ENCODE peak calls at places on chromosome 21, in five cellular contexts. V, O, W, M and Q are unnamed samples.
A peak's percentile ranks its signal among the peaks of the same experiment; 100 is the strongest.

GRCh38 chr21:25458484-25458883 is 148.8 kb downstream of the MRPL39 start:
- DNase-seq in O (no peak), V (no peak), W (no peak), M (no peak), Q (no peak)

GRCh38 chr21:16419188-16419874 is 689.5 kb downstream of the USP25 start:
- DNase-seq in O (peak; percentile 63), W (peak; percentile 27), M (no peak), V (peak; percentile 98), Q (no peak)

GRCh38 chr21:16678479-16678878 is 834.4 kb upstream of the CXADR start:
- DNase-seq in V (no peak), M (no peak), W (no peak), O (no peak), Q (no peak)

GRCh38 chr21:16241500-16241963 is 511.8 kb downstream of the USP25 start:
- DNase-seq in W (peak; percentile 6), M (no peak), V (no peak), O (no peak), Q (peak; percentile 5)

GRCh38 chr21:24148461-24148860 is 1458.8 kb downstream of the MRPL39 start:
- DNase-seq in V (no peak), W (no peak), M (no peak), O (no peak), Q (no peak)

GRCh38 chr21:31730687-31731111 is 1.2 kb downstream of the SCAF4 start:
- DNase-seq in W (peak; percentile 26), V (peak; percentile 23), O (no peak), M (no peak), Q (peak; percentile 87)

GRCh38 chr21:34936299-34936698 is 112.8 kb downstream of the RUNX1 start:
- DNase-seq in M (no peak), O (no peak), V (no peak), W (no peak), Q (no peak)

GRCh38 chr21:44432841-44433790 is 22.2 kb upstream of the LRRC3 start:
- DNase-seq in V (no peak), M (no peak), O (no peak), W (no peak), Q (peak; percentile 43)

GRCh38 chr21:39484711-39485264 is 33.0 kb downstream of the SH3BGR start:
- DNase-seq in W (no peak), V (peak; percentile 8), M (no peak), O (peak; percentile 26), Q (no peak)

GRCh38 chr21:21715286-21715969 is 717.2 kb downstream of the NCAM2 start:
- DNase-seq in V (peak; percentile 97), W (no peak), O (no peak), M (no peak), Q (no peak)

GRCh38 chr21:20591294-20591693 is 406.9 kb upstream of the NCAM2 start:
- DNase-seq in M (no peak), W (no peak), V (peak; percentile 8), O (no peak), Q (no peak)

GRCh38 chr21:35048183-35048601 is 910 bp downstream of the RUNX1 start:
- DNase-seq in M (peak; percentile 41), V (peak; percentile 30), W (no peak), O (peak; percentile 19), Q (no peak)

GRCh38 chr21:15191342-15191741 is 126.5 kb upstream of the NRIP1 start:
- DNase-seq in O (no peak), V (no peak), M (no peak), W (no peak), Q (no peak)
- H3K4me3 ChIP-seq in O (no peak overlapping the region), V (no peak overlapping the region), M (no peak overlapping the region), W (no peak overlapping the region), Q (no peak overlapping the region)

GRCh38 chr21:45897191-45898027 is 84.2 kb upstream of the COL6A1 start:
- DNase-seq in M (no peak), O (no peak), W (no peak), V (no peak), Q (no peak)
- H3K27me3 ChIP-seq in M (no peaks in the 10 kb centered on the region), O (no peaks in the 10 kb centered on the region), W (no peaks in the 10 kb centered on the region), V (no peaks in the 10 kb centered on the region), Q (no peaks in the 10 kb centered on the region)

GRCh38 chr21:41908829-41909228 is 29.7 kb upstream of the PRDM15 start:
- DNase-seq in O (no peak), M (no peak), W (no peak), V (no peak), Q (no peak)
- H3K36me3 ChIP-seq in O (no peaks in the 10 kb centered on the region), M (no peaks in the 10 kb centered on the region), W (no peaks in the 10 kb centered on the region), V (peaks cover 18% of the 10 kb centered on the region), Q (no peaks in the 10 kb centered on the region)

GRCh38 chr21:45536301-45537081 is 5.7 kb downstream of the SLC19A1 start:
- DNase-seq in V (no peak), M (no peak), O (no peak), W (no peak), Q (no peak)

GRCh38 chr21:45535341-45536081 is 6.7 kb downstream of the SLC19A1 start:
- DNase-seq in O (no peak), W (no peak), M (no peak), V (no peak), Q (no peak)

GRCh38 chr21:45532826-45533730 is 9.2 kb downstream of the SLC19A1 start:
- DNase-seq in M (no peak), V (no peak), O (no peak), W (no peak), Q (no peak)

GRCh38 chr21:45533731-45534571 is 8.3 kb downstream of the SLC19A1 start:
- DNase-seq in O (no peak), M (no peak), W (no peak), V (no peak), Q (no peak)

GRCh38 chr21:45534591-45535331 is 7.5 kb downstream of the SLC19A1 start:
- DNase-seq in O (peak; percentile 66), V (no peak), M (no peak), W (peak; percentile 90), Q (no peak)
- H3K4me3 ChIP-seq in O (no peak overlapping the region), V (no peak overlapping the region), M (no peak overlapping the region), W (no peak overlapping the region), Q (no peak overlapping the region)

GRCh38 chr21:38167345-38167744 is 89.4 kb upstream of the KCNJ15 start:
- DNase-seq in V (no peak), W (no peak), M (no peak), O (no peak), Q (no peak)

GRCh38 chr21:38170705-38171682 is 85.8 kb upstream of the KCNJ15 start:
- DNase-seq in O (no peak), W (no peak), V (peak; percentile 34), M (no peak), Q (no peak)

GRCh38 chr21:38166214-38166547 is 90.6 kb upstream of the KCNJ15 start:
- DNase-seq in M (no peak), O (no peak), W (peak; percentile 23), V (no peak), Q (no peak)

GRCh38 chr21:38170283-38170682 is 86.5 kb upstream of the KCNJ15 start:
- DNase-seq in O (peak; percentile 26), W (no peak), M (no peak), V (no peak), Q (peak; percentile 41)

GRCh38 chr21:38165466-38166213 is 91.2 kb upstream of the KCNJ15 start:
- DNase-seq in M (no peak), V (peak; percentile 85), W (no peak), O (peak; percentile 14), Q (no peak)
- H3K27me3 ChIP-seq in M (no peaks in the 10 kb centered on the region), V (no peaks in the 10 kb centered on the region), W (no peaks in the 10 kb centered on the region), O (no peaks in the 10 kb centered on the region), Q (no peaks in the 10 kb centered on the region)

GRCh38 chr21:36918291-36918690 is 48.2 kb downstream of the HLCS start:
- DNase-seq in O (no peak), M (no peak), V (no peak), W (no peak), Q (no peak)
- H3K36me3 ChIP-seq in O (no peaks in the 10 kb centered on the region), M (no peaks in the 10 kb centered on the region), V (no peaks in the 10 kb centered on the region), W (no peaks in the 10 kb centered on the region), Q (no peaks in the 10 kb centered on the region)

GRCh38 chr21:42593007-42593814 is 60.2 kb upstream of the PDE9A start:
- DNase-seq in W (peak; percentile 83), O (peak; percentile 87), V (no peak), M (peak; percentile 72), Q (peak; percentile 99)
- H3K4me3 ChIP-seq in W (no peak overlapping the region), O (no peak overlapping the region), V (no peak overlapping the region), M (no peak overlapping the region), Q (no peak overlapping the region)

GRCh38 chr21:42624095-42624830 is 29.2 kb upstream of the PDE9A start:
- DNase-seq in W (no peak), V (no peak), O (peak; percentile 46), M (no peak), Q (no peak)

GRCh38 chr21:42624936-42625335 is 28.5 kb upstream of the PDE9A start:
- DNase-seq in V (no peak), M (no peak), O (no peak), W (no peak), Q (no peak)

GRCh38 chr21:42623684-42624083 is 29.7 kb upstream of the PDE9A start:
- DNase-seq in M (no peak), O (no peak), W (no peak), V (no peak), Q (no peak)

GRCh38 chr21:42627527-42628289 is 25.7 kb upstream of the PDE9A start:
- DNase-seq in O (no peak), M (no peak), W (peak; percentile 87), V (no peak), Q (peak; percentile 16)

GRCh38 chr21:42626171-42626570 is 27.2 kb upstream of the PDE9A start:
- DNase-seq in M (no peak), O (no peak), W (no peak), V (no peak), Q (no peak)
- H3K27me3 ChIP-seq in M (no peaks in the 10 kb centered on the region), O (no peaks in the 10 kb centered on the region), W (peaks cover 3% of the 10 kb centered on the region), V (peaks cover 29% of the 10 kb centered on the region), Q (no peaks in the 10 kb centered on the region)

GRCh38 chr21:37483776-37484175 is 117.2 kb downstream of the DYRK1A start:
- DNase-seq in M (no peak), V (no peak), O (no peak), W (no peak), Q (no peak)

GRCh38 chr21:37478821-37479220 is 112.2 kb downstream of the DYRK1A start:
- DNase-seq in M (no peak), V (no peak), O (no peak), W (no peak), Q (no peak)

GRCh38 chr21:37490084-37490483 is 123.5 kb downstream of the DYRK1A start:
- DNase-seq in W (no peak), V (no peak), M (no peak), O (no peak), Q (no peak)

GRCh38 chr21:37489553-37489952 is 123.0 kb downstream of the DYRK1A start:
- DNase-seq in W (peak; percentile 21), V (no peak), M (no peak), O (no peak), Q (no peak)

GRCh38 chr21:37484535-37485474 is 118.2 kb downstream of the DYRK1A start:
- DNase-seq in W (no peak), V (peak; percentile 3), M (no peak), O (no peak), Q (no peak)
- H3K36me3 ChIP-seq in W (peaks cover 26% of the 10 kb centered on the region), V (peaks cover 18% of the 10 kb centered on the region), M (peaks cover 14% of the 10 kb centered on the region), O (no peaks in the 10 kb centered on the region), Q (no peaks in the 10 kb centered on the region)